ENCODE peak calls at places on chromosome X, in four cellular contexts. H is Calu3, J is uterus, Z is fibroblast of lung. F is an unnamed sample.

GRCh38 chrX:115547448-115547847 is 13.5 kb upstream of the PLS3 start:
- DNase-seq in H (peak; percentile 7), J (no peak), Z (no peak), F (no peak)

GRCh38 chrX:31508338-31508737 is 436.5 kb upstream of the FTHL17 start:
- DNase-seq in H (peak; percentile 47), J (no peak), Z (peak; percentile 82), F (no peak)

GRCh38 chrX:3968749-3969148 is 255.3 kb upstream of the PRKX start:
- DNase-seq in H (no peak), J (no peak), Z (no peak), F (no peak)

GRCh38 chrX:83966347-83966746 is 105.4 kb downstream of the CYLC1 start:
- DNase-seq in H (no peak), J (no peak), Z (no peak), F (no peak)

GRCh38 chrX:64885850-64886249 is 90.4 kb downstream of the ZC4H2 start:
- DNase-seq in H (no peak), J (no peak), Z (no peak), F (no peak)

GRCh38 chrX:16528620-16529019 is 121.3 kb upstream of the S100G start:
- DNase-seq in H (no peak), J (no peak), Z (no peak), F (no peak)

GRCh38 chrX:11287505-11287904 is 5.7 kb upstream of the AMELX start:
- DNase-seq in H (peak; percentile 2), J (no peak), Z (no peak), F (no peak)

GRCh38 chrX:10006770-10007169 is 39.6 kb downstream of the CLDN34 start:
- DNase-seq in H (no peak), J (no peak), Z (no peak), F (no peak)

DNA sequence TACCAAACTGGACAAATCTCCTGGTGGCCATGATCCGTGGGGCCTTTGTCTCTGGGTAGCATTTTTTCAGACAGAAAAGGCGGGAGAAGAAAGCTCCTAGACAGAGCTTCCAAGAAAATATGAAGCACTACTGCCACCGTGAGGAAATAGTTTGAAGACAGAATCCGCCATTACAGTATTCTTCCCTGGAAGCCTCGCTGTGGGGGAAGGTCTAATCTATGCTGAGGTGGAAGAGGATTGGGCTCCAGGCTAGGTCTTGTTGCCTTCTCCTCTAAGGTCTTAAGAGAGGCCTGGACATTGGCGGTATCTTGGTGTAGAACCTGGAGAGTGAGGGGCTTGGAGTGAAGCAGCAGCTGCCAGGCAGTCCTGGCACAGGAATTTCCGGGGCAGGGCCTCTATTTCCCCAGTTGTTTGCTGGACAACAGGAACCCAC is 218.9 kb downstream of the OR13H1 start:
- DNase-seq in H (no peak), J (peak; percentile 55), Z (peak; percentile 54), F (no peak)
- TF ChIP-seq CTCF in H (no peak), J (peak; percentile 42), Z (no peak), F (peak; percentile 37)

GRCh38 chrX:40154853-40155616 is 57.3 kb upstream of the BCOR start:
- DNase-seq in H (no peak), J (peak; percentile 76), Z (no peak), F (no peak)
- TF ChIP-seq CTCF in H (no peak), J (no peak), Z (no peak), F (no peak)

DNA sequence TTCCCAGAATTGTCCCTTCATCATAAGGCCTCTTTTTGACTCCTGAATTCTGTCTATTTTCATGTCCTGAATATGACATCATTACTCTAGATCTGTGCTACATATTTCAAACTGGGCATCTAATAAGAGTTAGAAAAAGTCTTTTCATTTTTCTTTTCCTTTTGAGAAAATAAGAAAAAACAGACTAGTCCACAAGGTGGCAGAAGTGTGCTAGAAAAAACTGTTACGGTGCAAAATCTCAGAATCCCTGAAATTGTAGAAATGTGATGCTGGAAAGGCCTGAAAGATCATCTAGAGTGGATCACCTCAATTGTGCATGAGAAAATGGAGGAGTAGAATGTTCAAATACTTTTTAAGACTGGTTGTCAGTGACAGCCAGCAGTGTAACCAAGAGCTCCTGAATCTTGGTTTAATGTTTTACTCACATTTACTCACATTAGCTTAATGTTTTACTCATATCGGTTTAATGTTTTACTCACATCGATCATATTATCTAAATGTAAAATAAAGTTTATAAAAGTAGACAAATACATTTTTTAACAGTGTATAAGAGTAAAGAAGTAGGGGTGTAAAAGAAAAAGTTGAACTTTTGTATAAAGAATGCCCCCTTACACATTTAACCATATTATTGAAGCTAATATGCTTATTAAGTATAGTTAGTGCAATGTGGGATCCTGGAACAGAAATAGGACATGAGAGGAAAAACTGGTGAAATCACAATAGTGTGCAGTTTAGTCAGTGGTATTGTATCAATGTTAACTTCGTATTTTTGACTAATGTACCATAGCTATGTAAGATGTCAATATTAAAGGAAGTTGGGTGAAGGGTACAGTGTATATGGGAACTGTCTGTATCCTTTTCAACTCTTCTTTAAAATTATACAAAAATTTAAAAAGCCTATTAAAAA is 15.2 kb downstream of the ASB11 start:
- DNase-seq in H (no peak), J (no peak), Z (peak; percentile 2), F (no peak)
- TF ChIP-seq CTCF in H (no peak), J (peak; percentile 34), Z (peak; percentile 36), F (peak; percentile 50)

DNA sequence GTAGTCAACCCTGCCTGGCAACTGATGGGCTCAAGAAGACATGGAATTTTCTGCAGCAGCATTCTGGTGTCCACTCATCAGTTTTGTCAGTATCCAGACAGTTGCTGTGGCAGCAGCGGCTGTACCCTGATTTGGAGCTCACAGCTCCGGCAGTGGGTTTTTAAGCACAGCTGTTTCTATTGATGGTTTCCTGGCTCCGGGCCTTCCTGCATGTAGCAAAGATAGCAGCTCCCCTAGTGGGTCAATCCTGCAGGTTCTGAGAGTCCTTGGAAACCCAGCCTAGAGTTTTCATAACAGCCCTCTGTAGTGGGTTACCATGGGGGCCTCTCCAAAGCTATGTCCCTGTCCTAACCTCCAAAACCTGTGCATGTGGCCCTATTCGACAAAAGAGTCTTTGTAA is 84.0 kb upstream of the ATP6AP2 start:
- DNase-seq in H (no peak), J (no peak), Z (peak; percentile 45), F (no peak)
- TF ChIP-seq CTCF in H (no peak), J (no peak), Z (peak; percentile 24), F (peak; percentile 29)

DNA sequence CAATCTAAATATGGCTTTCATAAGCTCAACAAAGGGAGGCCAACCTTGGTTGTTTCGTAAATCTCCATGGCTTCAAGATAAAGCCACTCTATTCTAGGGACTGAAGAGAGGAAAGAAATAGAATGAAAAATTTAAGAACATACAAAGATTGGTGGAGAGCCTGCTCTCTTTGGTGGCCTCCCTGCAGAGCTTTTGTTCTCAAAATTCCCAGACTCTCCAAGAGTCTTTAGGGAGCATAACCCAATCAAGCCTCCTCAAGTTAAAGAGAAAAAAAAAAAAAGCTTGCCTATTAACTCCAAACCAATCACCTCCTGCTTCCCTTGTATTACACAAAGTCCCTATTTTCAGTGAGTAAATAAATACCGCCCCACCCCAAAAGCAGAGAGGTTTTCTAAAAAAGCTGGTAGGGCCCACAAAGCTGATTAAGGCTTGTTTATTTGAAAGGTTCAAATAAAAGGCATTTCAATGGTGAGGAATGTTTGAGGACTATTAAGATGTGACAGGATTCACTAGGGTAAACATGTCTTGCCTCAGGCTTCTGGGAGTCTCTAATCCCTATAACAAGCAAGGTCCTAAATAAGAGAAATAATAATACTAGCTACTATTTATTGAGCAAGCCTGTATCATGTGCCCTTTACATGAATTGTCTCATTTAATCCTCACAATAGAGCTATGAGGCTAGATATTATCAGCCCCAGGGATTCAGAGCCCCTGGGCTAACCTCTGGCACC is 71.6 kb downstream of the GPC3 start:
- DNase-seq in H (no peak), J (no peak), Z (no peak), F (no peak)
- TF ChIP-seq CTCF in H (no peak), J (no peak), Z (no peak), F (no peak)